ENCODE peak calls at places on chromosomes 5 and 9, in seven cellular contexts. D is HFFc6, K is HL-60, E is GM12892, Q is iris pigment epithelial cell, C is IMR-90, P is BE2C. O is an unnamed sample.

GRCh38 chr5:55188656-55189380 is 15.8 kb upstream of the CDC20B start:
- DNase-seq in D (no peak), K (no peak), E (no peak), Q (no peak), C (no peak), P (no peak), O (no peak)

GRCh38 chr5:148342371-148343048 is 7.2 kb downstream of the SPINK9 start:
- DNase-seq in D (no peak), K (no peak), E (no peak), Q (no peak), C (no peak), P (no peak), O (no peak)

GRCh38 chr5:194603-195209 is 3.4 kb downstream of the LRRC14B start:
- DNase-seq in D (no peak), K (no peak), E (no peak), Q (no peak), C (no peak), P (no peak), O (no peak)

GRCh38 chr9:132670816-132671371 is 630 bp downstream of the GTF3C4 start:
- DNase-seq in D (peak), K (peak), E (peak), Q (peak), C (peak), P (peak), O (no peak)

GRCh38 chr5:949815-950560 is 57.3 kb downstream of the TRIP13 start:
- DNase-seq in D (no peak), K (no peak), E (no peak), Q (no peak), C (no peak), P (no peak), O (no peak)

GRCh38 chr9:16515879-16516289 is 354.6 kb downstream of the BNC2 start:
- DNase-seq in D (peak), K (no peak), E (no peak), Q (peak), C (peak), P (no peak), O (no peak)

GRCh38 chr9:136539427-136540412 is 6.1 kb downstream of the NOTCH1 start:
- DNase-seq in D (no peak), K (peak), E (peak), Q (peak), C (no peak), P (no peak), O (peak)

GRCh38 chr5:80324912-80325311 is 5.1 kb downstream of the SPZ1 start:
- DNase-seq in D (no peak), K (no peak), E (no peak), Q (no peak), C (no peak), P (no peak), O (no peak)

GRCh38 chr9:37929441-37929895 is 25.5 kb upstream of the SLC25A51 start:
- DNase-seq in D (peak), K (no peak), E (no peak), Q (peak), C (peak), P (no peak), O (no peak)

GRCh38 chr5:143594913-143595818 is 191.7 kb upstream of the NR3C1 start:
- DNase-seq in D (peak), K (no peak), E (no peak), Q (peak), C (peak), P (no peak), O (no peak)

GRCh38 chr5:100889165-100889564 is 13.9 kb downstream of the ST8SIA4 start:
- DNase-seq in D (no peak), K (no peak), E (no peak), Q (no peak), C (no peak), P (no peak), O (no peak)

GRCh38 chr5:156273325-156273724 is 53.6 kb upstream of the SGCD start:
- DNase-seq in D (no peak), K (no peak), E (no peak), Q (no peak), C (no peak), P (no peak), O (no peak)

GRCh38 chr9:87556821-87557220 is 59.2 kb downstream of the DAPK1 start:
- DNase-seq in D (no peak), K (peak), E (no peak), Q (no peak), C (no peak), P (no peak), O (no peak)

GRCh38 chr9:36959681-36960574 is 74.1 kb downstream of the PAX5 start:
- DNase-seq in D (no peak), K (no peak), E (no peak), Q (no peak), C (no peak), P (no peak), O (no peak)

GRCh38 chr5:24530907-24531306 is 113.9 kb downstream of the CDH10 start:
- DNase-seq in D (no peak), K (no peak), E (no peak), Q (no peak), C (no peak), P (no peak), O (no peak)

GRCh38 chr5:115992848-115993350 is 30.6 kb downstream of the LVRN start:
- DNase-seq in D (no peak), K (no peak), E (no peak), Q (no peak), C (no peak), P (no peak), O (no peak)

GRCh38 chr5:124979174-124979573 is 232.7 kb upstream of the ZNF608 start:
- DNase-seq in D (no peak), K (no peak), E (no peak), Q (peak), C (peak), P (no peak), O (no peak)

GRCh38 chr5:149133795-149134777 is 7.2 kb upstream of the ABLIM3 start:
- DNase-seq in D (peak), K (no peak), E (no peak), Q (peak), C (peak), P (no peak), O (no peak)

GRCh38 chr5:120615967-120616645 is 152.0 kb downstream of the PRR16 start:
- DNase-seq in D (peak), K (no peak), E (no peak), Q (peak), C (peak), P (no peak), O (no peak)

GRCh38 chr9:137310190-137311052 is 8.3 kb upstream of the NRARP start:
- DNase-seq in D (no peak), K (no peak), E (peak), Q (no peak), C (no peak), P (peak), O (no peak)

GRCh38 chr5:659496-660263 is 33.5 kb downstream of the TPPP start:
- DNase-seq in D (no peak), K (no peak), E (no peak), Q (no peak), C (no peak), P (no peak), O (no peak)

GRCh38 chr5:143141652-143142051 is 261.8 kb downstream of the NR3C1 start:
- DNase-seq in D (no peak), K (peak), E (no peak), Q (no peak), C (no peak), P (no peak), O (no peak)

GRCh38 chr9:15135167-15135792 is 171.7 kb downstream of the TTC39B start:
- DNase-seq in D (peak), K (peak), E (no peak), Q (peak), C (peak), P (peak), O (peak)

GRCh38 chr9:113452206-113452605 is 11.3 kb upstream of the RGS3 start:
- DNase-seq in D (no peak), K (no peak), E (no peak), Q (no peak), C (no peak), P (no peak), O (no peak)

GRCh38 chr9:76394896-76395244 is 644 bp upstream of the RFK start:
- DNase-seq in D (peak), K (peak), E (peak), Q (no peak), C (no peak), P (peak), O (peak)

GRCh38 chr9:121225240-121225639 is 23.6 kb upstream of the RAB14 start:
- DNase-seq in D (no peak), K (no peak), E (no peak), Q (no peak), C (no peak), P (no peak), O (no peak)

GRCh38 chr9:79689576-79689975 is 117.8 kb downstream of the TLE4 start:
- DNase-seq in D (no peak), K (no peak), E (no peak), Q (no peak), C (no peak), P (no peak), O (no peak)

GRCh38 chr9:15142903-15143534 is 164.0 kb downstream of the TTC39B start:
- DNase-seq in D (peak), K (peak), E (peak), Q (peak), C (peak), P (peak), O (no peak)

GRCh38 chr5:51104556-51104955 is 278.7 kb upstream of the ISL1 start:
- DNase-seq in D (no peak), K (no peak), E (no peak), Q (no peak), C (no peak), P (no peak), O (no peak)

GRCh38 chr9:127790094-127790855 is 4.4 kb downstream of the CDK9 start:
- DNase-seq in D (no peak), K (no peak), E (no peak), Q (no peak), C (no peak), P (no peak), O (no peak)

GRCh38 chr5:14100281-14100680 is 42.9 kb upstream of the TRIO start:
- DNase-seq in D (no peak), K (no peak), E (no peak), Q (no peak), C (no peak), P (no peak), O (no peak)

GRCh38 chr9:93304574-93305496 is 120.9 kb downstream of the WNK2 start:
- DNase-seq in D (peak), K (peak), E (peak), Q (peak), C (peak), P (peak), O (peak)

GRCh38 chr9:114082017-114082735 is 4.1 kb upstream of the AMBP start:
- DNase-seq in D (peak), K (peak), E (peak), Q (peak), C (peak), P (peak), O (peak)

GRCh38 chr9:127955294-127956015 is 17.8 kb upstream of the DPM2 start:
- DNase-seq in D (no peak), K (peak), E (peak), Q (no peak), C (peak), P (peak), O (peak)

GRCh38 chr9:23635276-23635675 is 190.8 kb downstream of the ELAVL2 start:
- DNase-seq in D (no peak), K (no peak), E (no peak), Q (no peak), C (no peak), P (no peak), O (no peak)

GRCh38 chr5:76710991-76711390 is 4.9 kb upstream of the F2R start:
- DNase-seq in D (peak), K (no peak), E (no peak), Q (no peak), C (peak), P (no peak), O (no peak)

GRCh38 chr9:137140151-137141012 is 1.4 kb downstream of the GRIN1 start:
- DNase-seq in D (no peak), K (no peak), E (no peak), Q (no peak), C (no peak), P (peak), O (peak)

GRCh38 chr5:139027150-139027549 is 152.0 kb upstream of the LRRTM2 start:
- DNase-seq in D (no peak), K (peak), E (no peak), Q (no peak), C (no peak), P (no peak), O (no peak)

GRCh38 chr5:9774472-9775079 is 144.4 kb upstream of the TAS2R1 start:
- DNase-seq in D (peak), K (no peak), E (no peak), Q (peak), C (peak), P (peak), O (no peak)

GRCh38 chr5:11398728-11399127 is 505.5 kb downstream of the CTNND2 start:
- DNase-seq in D (no peak), K (no peak), E (no peak), Q (no peak), C (no peak), P (no peak), O (no peak)